ENCODE peak calls at places on chromosomes 12 and 14, in ten cellular contexts. C is HFF-Myc, V is lower leg skin, N is LNCaP clone FGC, H is fibroblast of the aortic adventitia, W is fibroblast of lung, K is bronchial epithelial cell, E is H7, F is foreskin fibroblast, B is mesenchymal stem cell. Y is an unnamed sample.
A peak's percentile ranks its signal among the peaks of the same experiment; 100 is the strongest.

GRCh38 chr14:69481815-69482568 is 2.5 kb upstream of the PLEKHD1 start:
- DNase-seq in C (no peak), V (no peak), N (no peak), H (no peak), W (no peak), K (no peak), E (no peak), F (no peak), B (no peak), Y (no peak)

GRCh38 chr12:130780880-130781575 is 58.0 kb downstream of the STX2 start:
- DNase-seq in C (no peak), V (peak; percentile 76), N (no peak), H (no peak), W (no peak), K (no peak), E (peak; percentile 45), F (no peak), B (no peak), Y (no peak)

GRCh38 chr12:30304528-30304927 is 391.1 kb downstream of the IPO8 start:
- DNase-seq in C (no peak), V (no peak), N (no peak), H (no peak), W (no peak), K (no peak), E (no peak), F (no peak), B (no peak), Y (no peak)

GRCh38 chr12:99553461-99553860 is 94.1 kb upstream of the GARIN6 start:
- DNase-seq in C (no peak), V (no peak), N (peak; percentile 89), H (no peak), W (no peak), K (no peak), E (no peak), F (no peak), B (no peak), Y (no peak)

GRCh38 chr12:104990950-104991349 is 4.8 kb downstream of the NOPCHAP1 start:
- DNase-seq in C (no peak), V (no peak), N (no peak), H (no peak), W (no peak), K (no peak), E (no peak), F (no peak), B (no peak), Y (no peak)

GRCh38 chr14:89955418-89956293 is at the start of gene TDP1:
- DNase-seq in C (peak; percentile 73), V (peak; percentile 99), N (peak; percentile 86), H (peak; percentile 93), W (peak; percentile 94), K (peak; percentile 89), E (peak; percentile 97), F (peak; percentile 93), B (peak; percentile 96), Y (peak; percentile 96)

GRCh38 chr14:102829106-102829505 is 51.9 kb downstream of the TRAF3 start:
- DNase-seq in C (no peak), V (no peak), N (no peak), H (peak; percentile 18), W (peak; percentile 11), K (no peak), E (no peak), F (no peak), B (peak; percentile 83), Y (peak; percentile 35)

GRCh38 chr12:6899837-6900519 is 4.6 kb upstream of the LRRC23 start:
- DNase-seq in C (no peak), V (no peak), N (no peak), H (peak; percentile 35), W (peak; percentile 81), K (no peak), E (no peak), F (no peak), B (peak; percentile 53), Y (no peak)

GRCh38 chr14:71235865-71236264 is 328.6 kb downstream of the PCNX1 start:
- DNase-seq in C (no peak), V (peak; percentile 87), N (no peak), H (peak; percentile 55), W (peak; percentile 28), K (no peak), E (peak; percentile 22), F (no peak), B (no peak), Y (no peak)

GRCh38 chr12:53483225-53483978 is 15.9 kb downstream of the MAP3K12 start:
- DNase-seq in C (no peak), V (no peak), N (no peak), H (no peak), W (no peak), K (no peak), E (peak; percentile 59), F (no peak), B (no peak), Y (peak; percentile 3)

GRCh38 chr12:54373619-54374554 is 9.6 kb upstream of the GPR84 start:
- DNase-seq in C (no peak), V (peak; percentile 85), N (no peak), H (no peak), W (no peak), K (peak; percentile 59), E (peak; percentile 7), F (no peak), B (no peak), Y (peak; percentile 73)

GRCh38 chr14:55383541-55384140 is 28.0 kb downstream of the ATG14 start:
- DNase-seq in C (no peak), V (no peak), N (no peak), H (no peak), W (peak; percentile 68), K (no peak), E (no peak), F (no peak), B (no peak), Y (no peak)

GRCh38 chr12:47079894-47080724 is at the start of gene AMIGO2:
- DNase-seq in C (no peak), V (peak; percentile 90), N (no peak), H (peak; percentile 73), W (peak; percentile 75), K (peak; percentile 52), E (peak; percentile 83), F (no peak), B (peak; percentile 77), Y (peak; percentile 93)

GRCh38 chr12:95418142-95418541 is 55.8 kb upstream of the METAP2 start:
- DNase-seq in C (no peak), V (peak; percentile 59), N (no peak), H (peak; percentile 14), W (no peak), K (no peak), E (no peak), F (no peak), B (no peak), Y (no peak)

GRCh38 chr12:95413576-95413975 is 60.4 kb upstream of the METAP2 start:
- DNase-seq in C (no peak), V (no peak), N (no peak), H (peak; percentile 48), W (peak; percentile 19), K (no peak), E (no peak), F (no peak), B (peak; percentile 14), Y (no peak)

GRCh38 chr12:95415451-95415850 is 58.5 kb upstream of the METAP2 start:
- DNase-seq in C (no peak), V (no peak), N (no peak), H (no peak), W (no peak), K (no peak), E (no peak), F (no peak), B (no peak), Y (no peak)

GRCh38 chr12:95417372-95417771 is 56.6 kb upstream of the METAP2 start:
- DNase-seq in C (no peak), V (no peak), N (no peak), H (peak; percentile 33), W (no peak), K (no peak), E (no peak), F (no peak), B (no peak), Y (peak; percentile 63)

GRCh38 chr12:95416111-95416636 is 57.8 kb upstream of the METAP2 start:
- DNase-seq in C (no peak), V (peak; percentile 34), N (no peak), H (no peak), W (no peak), K (no peak), E (no peak), F (no peak), B (no peak), Y (no peak)
- H3K4me3 ChIP-seq in C (no peak overlapping the region), V (no peak overlapping the region), N (no peak overlapping the region), H (no peak overlapping the region), W (no peak overlapping the region), K (no peak overlapping the region), E (no peak overlapping the region), F (no peak overlapping the region), B (no peak overlapping the region), Y (no peak overlapping the region)

DNA sequence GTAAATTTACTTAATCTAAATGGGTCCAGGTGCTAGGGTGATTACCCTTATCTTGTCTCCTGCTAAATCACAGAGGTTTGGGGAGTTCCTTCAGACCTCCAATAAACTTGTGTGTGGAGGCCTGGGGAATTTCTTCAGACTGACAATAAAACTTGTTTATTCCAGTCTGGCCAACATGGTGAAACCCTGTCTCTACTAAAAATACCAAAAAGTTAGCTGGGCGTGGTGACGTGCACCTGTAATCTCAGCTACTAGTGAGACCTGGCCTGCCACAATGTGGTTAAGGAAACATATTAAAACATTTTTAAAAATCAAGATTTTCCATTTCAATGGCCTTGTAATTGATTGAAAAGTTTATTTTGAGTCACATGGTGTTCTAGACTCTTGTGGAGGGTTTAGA is 126.9 kb upstream of the FGD4 start:
- DNase-seq in C (no peak), V (no peak), N (no peak), H (no peak), W (no peak), K (no peak), E (no peak), F (no peak), B (no peak), Y (no peak)
- H3K4me3 ChIP-seq in C (no peak overlapping the region), V (no peak overlapping the region), N (no peak overlapping the region), H (no peak overlapping the region), W (no peak overlapping the region), K (no peak overlapping the region), E (no peak overlapping the region), F (no peak overlapping the region), B (no peak overlapping the region), Y (no peak overlapping the region)

GRCh38 chr12:95788637-95789036 is 1.9 kb downstream of the NTN4 start:
- DNase-seq in C (peak; percentile 7), V (no peak), N (no peak), H (peak; percentile 61), W (peak; percentile 63), K (peak; percentile 79), E (no peak), F (peak; percentile 47), B (peak; percentile 47), Y (peak; percentile 91)
- H3K4me3 ChIP-seq in C (no peak overlapping the region), V (no peak overlapping the region), N (no peak overlapping the region), H (peak overlapping the region; percentile 81), W (peak overlapping the region; percentile 68), K (no peak overlapping the region), E (no peak overlapping the region), F (peak overlapping the region; percentile 70), B (peak overlapping the region; percentile 22), Y (peak overlapping the region; percentile 91)

DNA sequence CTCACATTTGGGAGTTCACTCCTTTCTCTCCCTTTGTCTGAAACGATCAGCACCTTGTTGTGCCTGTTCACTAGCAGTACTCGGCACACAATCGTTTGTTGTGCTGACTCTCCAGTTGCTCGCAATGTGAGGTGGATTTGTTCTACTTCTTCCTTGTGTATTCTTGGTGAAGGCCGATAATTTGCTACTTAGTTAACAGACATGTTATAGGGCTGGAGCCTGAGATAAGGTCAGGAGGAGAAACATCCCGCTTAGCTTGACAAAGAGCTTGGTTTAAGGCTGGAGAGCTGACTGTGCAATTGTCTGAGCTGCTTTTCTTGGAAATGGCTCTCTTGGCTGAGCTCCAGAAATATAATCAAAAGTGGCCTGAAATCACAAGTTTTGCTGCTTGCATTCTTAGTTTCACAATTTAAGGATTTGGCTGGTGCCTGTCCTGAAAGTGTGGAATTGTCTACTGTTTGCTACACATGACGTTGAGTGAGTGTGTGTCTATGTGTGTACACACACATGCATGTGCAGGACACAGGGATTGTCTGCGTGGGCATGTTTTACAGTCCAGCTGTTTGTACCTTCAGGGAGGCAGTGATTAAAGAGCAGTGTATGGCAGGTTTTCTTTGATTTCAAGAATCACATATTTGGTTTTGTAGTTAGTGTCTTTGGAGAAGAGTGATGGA is 77.7 kb downstream of the ARF6 start:
- DNase-seq in C (no peak), V (peak; percentile 80), N (no peak), H (peak; percentile 95), W (peak; percentile 65), K (no peak), E (no peak), F (peak; percentile 56), B (peak; percentile 64), Y (peak; percentile 34)
- H3K4me3 ChIP-seq in C (no peak overlapping the region), V (no peak overlapping the region), N (no peak overlapping the region), H (no peak overlapping the region), W (no peak overlapping the region), K (no peak overlapping the region), E (no peak overlapping the region), F (no peak overlapping the region), B (peak overlapping the region; percentile 8), Y (no peak overlapping the region)

Y was measured in osteoblast.